ENCODE peak calls at places on chromosome 7, in five cellular contexts. B is cardiac muscle cell, G is heart right ventricle, W is neural progenitor cell, X is GM23248. J is an unnamed sample.

GRCh38 chr7:108067844-108068243 is 62.3 kb downstream of the LAMB4 start:
- DNase-seq in B (no peak), G (no peak), W (no peak), X (no peak), J (no peak)

GRCh38 chr7:41107330-41107937 is 595.5 kb downstream of the INHBA start:
- DNase-seq in B (no peak), G (no peak), W (no peak), X (peak), J (no peak)

GRCh38 chr7:107392811-107393210 is 77.0 kb upstream of the GPR22 start:
- DNase-seq in B (no peak), G (no peak), W (no peak), X (no peak), J (no peak)

GRCh38 chr7:77823787-77824186 is 25.2 kb downstream of the PHTF2 start:
- DNase-seq in B (no peak), G (no peak), W (no peak), X (no peak), J (no peak)

GRCh38 chr7:151395036-151395367 is 14.8 kb downstream of the WDR86 start:
- DNase-seq in B (no peak), G (no peak), W (no peak), X (no peak), J (no peak)

GRCh38 chr7:45402480-45403218 is 171.5 kb upstream of the ADCY1 start:
- DNase-seq in B (no peak), G (no peak), W (no peak), X (peak), J (no peak)

GRCh38 chr7:138975343-138976104 is 5.7 kb downstream of the KIAA1549 start:
- DNase-seq in B (peak), G (no peak), W (peak), X (no peak), J (no peak)

GRCh38 chr7:107023522-107024149 is 20.9 kb upstream of the PRKAR2B start:
- DNase-seq in B (no peak), G (no peak), W (no peak), X (no peak), J (no peak)

GRCh38 chr7:151836191-151836926 is 40.6 kb downstream of the PRKAG2 start:
- DNase-seq in B (no peak), G (no peak), W (no peak), X (no peak), J (no peak)

GRCh38 chr7:117809958-117810357 is 63.3 kb downstream of the CTTNBP2 start:
- DNase-seq in B (peak), G (peak), W (no peak), X (no peak), J (no peak)

GRCh38 chr7:150852371-150852905 is at the start of gene AOC1:
- DNase-seq in B (no peak), G (no peak), W (no peak), X (no peak), J (no peak)

GRCh38 chr7:26441640-26442277 is 150.1 kb downstream of the SNX10 start:
- DNase-seq in B (no peak), G (no peak), W (peak), X (no peak), J (no peak)

GRCh38 chr7:121344093-121344492 is 15.3 kb downstream of the WNT16 start:
- DNase-seq in B (no peak), G (no peak), W (no peak), X (peak), J (no peak)

GRCh38 chr7:14836571-14837189 is 65.9 kb downstream of the DGKB start:
- DNase-seq in B (peak), G (peak), W (peak), X (peak), J (no peak)

GRCh38 chr7:12450615-12451014 is 47.0 kb upstream of the VWDE start:
- DNase-seq in B (no peak), G (no peak), W (no peak), X (no peak), J (no peak)

GRCh38 chr7:157587051-157587450 is 250.2 kb downstream of the DNAJB6 start:
- DNase-seq in B (no peak), G (no peak), W (no peak), X (no peak), J (no peak)

GRCh38 chr7:129176853-129177369 is 11.5 kb upstream of the SMO start:
- DNase-seq in B (no peak), G (no peak), W (no peak), X (no peak), J (no peak)

GRCh38 chr7:107982463-107982862 is 20.5 kb downstream of the LAMB1 start:
- DNase-seq in B (no peak), G (no peak), W (no peak), X (no peak), J (no peak)

GRCh38 chr7:8214162-8214897 is 47.6 kb downstream of the ICA1 start:
- DNase-seq in B (peak), G (no peak), W (no peak), X (peak), J (no peak)

GRCh38 chr7:2812119-2812487 is 32.0 kb downstream of the GNA12 start:
- DNase-seq in B (no peak), G (no peak), W (no peak), X (no peak), J (no peak)

DNA sequence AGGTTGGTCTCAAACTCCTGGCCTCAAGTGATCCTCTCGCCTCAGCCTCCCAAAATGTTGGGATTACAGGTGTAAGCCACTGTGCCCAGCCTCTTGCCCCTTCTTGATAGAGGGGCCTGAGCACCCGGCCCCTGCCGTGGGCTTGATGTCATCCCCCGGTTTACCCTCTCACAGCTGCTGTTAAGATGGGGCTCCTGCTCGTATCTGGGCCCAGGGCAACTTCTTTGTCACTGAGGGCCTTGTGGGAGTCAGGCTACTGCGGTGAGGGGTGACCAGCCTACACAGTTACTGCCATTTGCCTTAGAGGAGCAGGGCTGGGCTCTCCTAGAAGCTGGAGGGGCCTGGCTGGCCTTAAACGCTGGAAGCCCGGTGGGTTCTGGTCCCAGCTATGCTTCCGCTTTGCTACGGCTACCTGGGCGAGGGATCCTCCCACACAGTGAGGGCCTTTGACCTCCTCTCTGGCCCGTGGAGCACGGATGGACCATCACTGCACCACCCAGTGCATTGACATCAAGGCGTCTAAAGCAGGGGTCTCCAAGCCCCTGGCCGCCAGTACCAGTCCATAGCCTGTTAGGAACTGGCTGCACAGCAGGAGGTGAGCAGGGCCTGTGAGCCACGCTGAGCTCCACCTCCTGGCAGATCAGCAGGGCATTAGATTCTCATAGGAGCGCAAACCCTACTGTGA is 1.1 kb upstream of the TMEM130 start:
- DNase-seq in B (no peak), G (no peak), W (no peak), X (no peak), J (no peak)
- H3K4me3 ChIP-seq in B (no peak), G (no peak), W (peak), X (peak), J (peak)

GRCh38 chr7:38753347-38753746 is 122.2 kb upstream of the AMPH start:
- DNase-seq in B (no peak), G (peak), W (no peak), X (no peak), J (no peak)
- H3K27ac ChIP-seq in B (no peak), G (peak), W (no peak), X (no peak), J (no peak)

DNA sequence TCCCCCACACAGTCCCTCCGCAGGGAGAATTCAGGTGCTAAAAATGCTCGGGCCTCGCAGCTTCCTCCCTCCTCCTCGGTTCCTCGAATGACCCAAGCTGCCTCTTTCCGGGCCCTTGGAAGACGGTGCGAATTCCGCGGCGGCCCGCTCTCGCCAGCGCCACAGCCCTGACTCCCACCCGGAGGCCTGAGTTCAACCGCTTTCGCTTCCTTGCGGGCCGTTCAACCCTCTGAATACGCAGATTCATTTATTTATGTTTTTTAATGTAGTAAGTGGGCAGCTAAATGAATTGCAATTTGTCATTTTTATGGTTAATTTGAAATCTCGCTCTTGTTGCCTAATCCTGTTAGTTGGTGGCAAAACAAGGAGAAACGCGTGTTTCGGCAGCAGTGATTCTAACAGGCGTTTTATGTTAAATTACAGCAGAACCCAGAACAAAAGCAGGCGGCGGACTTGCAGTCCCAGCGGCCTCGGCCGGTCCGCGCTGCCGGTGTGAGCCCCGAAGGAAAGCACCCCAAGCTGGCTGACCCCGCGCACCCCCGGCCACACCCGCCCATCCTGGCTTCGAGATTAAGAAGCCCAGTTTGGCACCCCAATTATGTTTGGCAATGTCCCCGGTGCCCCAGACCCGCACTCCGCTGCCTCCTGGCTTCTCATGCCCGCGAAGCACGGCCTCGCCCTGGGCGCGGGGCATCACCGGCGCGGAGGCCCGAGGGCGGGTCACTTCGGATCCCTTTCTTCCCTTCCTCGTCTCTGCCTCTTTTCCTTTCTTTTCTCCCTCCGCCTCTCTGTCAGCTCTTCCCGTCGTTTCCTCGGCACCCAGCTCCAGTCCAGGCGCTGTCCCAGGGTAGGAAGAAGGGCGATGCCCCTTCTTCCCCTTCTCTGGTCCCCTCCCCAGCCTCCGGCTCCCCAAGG is 75.9 kb downstream of the INSIG1 start:
- DNase-seq in B (no peak), G (no peak), W (peak), X (peak), J (no peak)
- H3K4me3 ChIP-seq in B (no peak), G (peak), W (no peak), X (peak), J (peak)

GRCh38 chr7:127885222-127885772 is 145.9 kb downstream of the LRRC4 start:
- DNase-seq in B (no peak), G (no peak), W (no peak), X (no peak), J (no peak)
- H3K27ac ChIP-seq in B (peak), G (peak), W (peak), X (peak), J (peak)

J was measured in ascending aorta.